ENCODE peak calls at places on chromosomes 1 and 21, in six cellular contexts. One of them, this sample, is unnamed.

GRCh38 chr1:150477320-150477719 is 9.9 kb upstream of the TARS2 start:
- DNase-seq in K562: no peak
- DNase-seq in body of pancreas: no peak
- DNase-seq in aorta: no peak
- DNase-seq in ascending aorta: no peak
- DNase-seq in breast epithelium: no peak
- DNase-seq in this sample: no peak

GRCh38 chr1:30779294-30780071 is 21.9 kb upstream of the LAPTM5 start:
- DNase-seq in K562: peak; percentile 97
- DNase-seq in body of pancreas: peak; percentile 81
- DNase-seq in aorta: peak; percentile 97
- DNase-seq in ascending aorta: peak; percentile 72
- DNase-seq in breast epithelium: peak; percentile 83
- DNase-seq in this sample: peak; percentile 88

GRCh38 chr1:201460783-201461182 is 8.2 kb downstream of the PHLDA3 start:
- DNase-seq in K562: no peak
- DNase-seq in body of pancreas: no peak
- DNase-seq in aorta: no peak
- DNase-seq in ascending aorta: no peak
- DNase-seq in breast epithelium: no peak
- DNase-seq in this sample: no peak

GRCh38 chr1:224435318-224435763 is 744 bp upstream of the WDR26 start:
- DNase-seq in K562: peak; percentile 76
- DNase-seq in body of pancreas: peak; percentile 13
- DNase-seq in aorta: no peak
- DNase-seq in ascending aorta: no peak
- DNase-seq in breast epithelium: no peak
- DNase-seq in this sample: no peak

GRCh38 chr1:233183226-233184020 is 112.1 kb downstream of the PCNX2 start:
- DNase-seq in K562: no peak
- DNase-seq in body of pancreas: no peak
- DNase-seq in aorta: no peak
- DNase-seq in ascending aorta: no peak
- DNase-seq in breast epithelium: no peak
- DNase-seq in this sample: no peak

GRCh38 chr21:40793057-40793456 is 53.9 kb downstream of the DSCAM start:
- DNase-seq in K562: no peak
- DNase-seq in body of pancreas: no peak
- DNase-seq in aorta: no peak
- DNase-seq in ascending aorta: no peak
- DNase-seq in breast epithelium: no peak
- DNase-seq in this sample: no peak

GRCh38 chr1:188089461-188089860 is 1260.7 kb downstream of the PLA2G4A start:
- DNase-seq in K562: no peak
- DNase-seq in body of pancreas: no peak
- DNase-seq in aorta: no peak
- DNase-seq in ascending aorta: no peak
- DNase-seq in breast epithelium: no peak
- DNase-seq in this sample: no peak

GRCh38 chr1:153346067-153346723 is 2.4 kb downstream of the PGLYRP4 start:
- DNase-seq in K562: no peak
- DNase-seq in body of pancreas: no peak
- DNase-seq in aorta: no peak
- DNase-seq in ascending aorta: no peak
- DNase-seq in breast epithelium: no peak
- DNase-seq in this sample: no peak

GRCh38 chr1:91582431-91582921 is 81.8 kb downstream of the CDC7 start:
- DNase-seq in K562: no peak
- DNase-seq in body of pancreas: no peak
- DNase-seq in aorta: no peak
- DNase-seq in ascending aorta: no peak
- DNase-seq in breast epithelium: no peak
- DNase-seq in this sample: no peak

GRCh38 chr1:210352575-210352974 is 23.9 kb downstream of the HHAT start:
- DNase-seq in K562: no peak
- DNase-seq in body of pancreas: no peak
- DNase-seq in aorta: no peak
- DNase-seq in ascending aorta: no peak
- DNase-seq in breast epithelium: no peak
- DNase-seq in this sample: no peak

GRCh38 chr1:36876990-36877389 is 157.3 kb downstream of the GRIK3 start:
- DNase-seq in K562: no peak
- DNase-seq in body of pancreas: no peak
- DNase-seq in aorta: no peak
- DNase-seq in ascending aorta: no peak
- DNase-seq in breast epithelium: no peak
- DNase-seq in this sample: no peak

GRCh38 chr1:182611787-182612186 is 7.6 kb upstream of the RGS16 start:
- DNase-seq in K562: no peak
- DNase-seq in body of pancreas: peak; percentile 41
- DNase-seq in aorta: no peak
- DNase-seq in ascending aorta: no peak
- DNase-seq in breast epithelium: no peak
- DNase-seq in this sample: peak; percentile 59

DNA sequence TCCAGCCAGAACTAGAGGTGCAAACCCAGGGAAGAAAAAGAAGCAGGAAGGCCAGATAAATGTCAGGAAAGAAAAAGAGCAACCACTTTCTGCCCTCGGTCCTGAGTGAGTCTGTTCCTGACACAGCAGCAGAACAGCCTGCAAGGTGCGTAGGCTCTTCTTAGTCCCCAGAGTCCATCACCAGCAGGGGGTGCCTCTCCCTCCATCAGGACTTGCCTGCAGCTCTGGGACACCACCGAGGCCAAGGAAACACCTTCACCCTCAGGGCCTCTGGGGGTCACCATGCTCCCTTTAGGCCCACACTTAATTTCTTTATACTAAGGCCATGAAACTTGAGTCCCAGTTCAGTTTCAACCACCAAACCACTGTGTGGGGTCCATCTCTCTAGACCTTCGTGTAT is 43.7 kb upstream of the NFASC start:
- DNase-seq in K562: peak; percentile 65
- DNase-seq in body of pancreas: no peak
- DNase-seq in aorta: no peak
- DNase-seq in ascending aorta: no peak
- DNase-seq in breast epithelium: no peak
- DNase-seq in this sample: no peak
- H3K4me1 ChIP-seq in K562: peaks cover 8% of the 10 kb centered on the region
- H3K4me1 ChIP-seq in body of pancreas: peaks cover 5% of the 10 kb centered on the region
- H3K4me1 ChIP-seq in aorta: peaks cover under 1% of the 10 kb centered on the region
- H3K4me1 ChIP-seq in ascending aorta: no peaks in the 10 kb centered on the region
- H3K4me1 ChIP-seq in breast epithelium: no peaks in the 10 kb centered on the region
- H3K4me1 ChIP-seq in this sample: peaks cover 4% of the 10 kb centered on the region

DNA sequence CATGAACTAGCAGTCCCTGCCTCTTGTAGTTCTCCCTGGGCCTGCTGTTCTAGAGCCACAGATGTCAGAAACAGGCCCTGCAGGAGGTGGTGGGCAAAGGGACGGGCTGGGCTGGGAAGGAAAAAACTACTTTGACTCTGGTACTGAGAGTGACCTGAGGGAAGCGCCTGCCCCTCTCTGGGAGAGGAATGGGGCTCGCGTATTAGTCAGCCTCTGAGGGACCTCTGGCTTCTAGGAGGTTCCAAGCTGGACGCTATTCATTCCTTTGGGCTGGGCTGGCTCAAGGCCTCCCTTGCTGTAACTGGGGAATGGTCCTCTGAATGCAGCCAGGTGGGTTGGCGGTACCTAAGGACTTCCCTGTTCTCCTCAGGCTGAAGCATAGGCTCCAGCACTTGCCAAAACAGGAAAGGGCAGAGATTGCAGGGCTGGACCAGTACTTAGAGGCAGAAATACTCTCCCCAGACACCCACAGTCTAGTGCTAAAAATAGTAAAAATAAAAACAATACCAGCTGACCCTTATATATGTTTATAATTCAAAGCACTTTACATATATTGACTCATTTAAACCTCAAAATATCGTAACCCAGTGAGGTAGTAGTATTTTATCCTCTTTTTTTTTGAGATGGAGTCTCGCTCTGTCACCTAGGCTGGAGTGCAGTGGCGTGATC is 7.1 kb downstream of the POMGNT1 start:
- DNase-seq in K562: no peak
- DNase-seq in body of pancreas: no peak
- DNase-seq in aorta: peak; percentile 45
- DNase-seq in ascending aorta: no peak
- DNase-seq in breast epithelium: no peak
- DNase-seq in this sample: no peak
- H3K27ac ChIP-seq in K562: no peak overlapping the region
- H3K27ac ChIP-seq in body of pancreas: no peak overlapping the region
- H3K27ac ChIP-seq in aorta: no peak overlapping the region
- H3K27ac ChIP-seq in ascending aorta: peak overlapping the region; percentile 18
- H3K27ac ChIP-seq in breast epithelium: peak overlapping the region; percentile 25
- H3K27ac ChIP-seq in this sample: no peak overlapping the region

GRCh38 chr1:75126611-75127101 is 7.5 kb upstream of the LHX8 start:
- DNase-seq in K562: no peak
- DNase-seq in body of pancreas: no peak
- DNase-seq in aorta: no peak
- DNase-seq in ascending aorta: no peak
- DNase-seq in breast epithelium: no peak
- DNase-seq in this sample: no peak
- H3K27me3 ChIP-seq in K562: peaks cover 40% of the 10 kb centered on the region
- H3K27me3 ChIP-seq in body of pancreas: no peaks in the 10 kb centered on the region
- H3K27me3 ChIP-seq in aorta: no peaks in the 10 kb centered on the region
- H3K27me3 ChIP-seq in ascending aorta: peaks cover 13% of the 10 kb centered on the region
- H3K27me3 ChIP-seq in breast epithelium: peaks cover 75% of the 10 kb centered on the region
- H3K27me3 ChIP-seq in this sample: peaks cover 22% of the 10 kb centered on the region

GRCh38 chr21:14942801-14943490 is 121.9 kb downstream of the NRIP1 start:
- DNase-seq in K562: no peak
- DNase-seq in body of pancreas: no peak
- DNase-seq in aorta: no peak
- DNase-seq in ascending aorta: no peak
- DNase-seq in breast epithelium: no peak
- DNase-seq in this sample: no peak
- H3K4me1 ChIP-seq in K562: no peaks in the 10 kb centered on the region
- H3K4me1 ChIP-seq in body of pancreas: no peaks in the 10 kb centered on the region
- H3K4me1 ChIP-seq in aorta: no peaks in the 10 kb centered on the region
- H3K4me1 ChIP-seq in ascending aorta: no peaks in the 10 kb centered on the region
- H3K4me1 ChIP-seq in breast epithelium: no peaks in the 10 kb centered on the region
- H3K4me1 ChIP-seq in this sample: no peaks in the 10 kb centered on the region

DNA sequence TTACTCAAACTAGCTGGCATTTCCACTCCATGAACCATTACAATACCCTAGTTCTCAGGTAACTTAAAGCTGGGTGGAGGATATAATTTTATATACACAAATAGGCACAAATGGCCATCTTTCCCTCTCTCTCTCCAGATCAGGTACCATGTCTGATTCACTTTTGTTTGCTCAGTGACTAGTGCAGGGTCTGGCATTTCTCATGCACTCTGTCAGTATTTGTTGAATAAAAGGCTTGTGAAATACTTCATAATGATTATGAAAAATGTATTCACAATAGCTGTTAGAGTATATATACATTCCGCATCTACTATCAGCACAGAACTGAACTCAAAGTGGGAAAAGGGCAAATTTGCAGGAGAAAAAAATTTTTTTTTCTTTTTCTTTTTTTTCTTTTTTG is 510.2 kb upstream of the USP24 start:
- DNase-seq in K562: no peak
- DNase-seq in body of pancreas: no peak
- DNase-seq in aorta: no peak
- DNase-seq in ascending aorta: no peak
- DNase-seq in breast epithelium: no peak
- DNase-seq in this sample: no peak
- H3K27ac ChIP-seq in K562: no peak overlapping the region
- H3K27ac ChIP-seq in body of pancreas: no peak overlapping the region
- H3K27ac ChIP-seq in aorta: no peak overlapping the region
- H3K27ac ChIP-seq in ascending aorta: no peak overlapping the region
- H3K27ac ChIP-seq in breast epithelium: no peak overlapping the region
- H3K27ac ChIP-seq in this sample: no peak overlapping the region

GRCh38 chr1:204987689-204988088 is 55.3 kb upstream of the CNTN2 start:
- DNase-seq in K562: no peak
- DNase-seq in body of pancreas: no peak
- DNase-seq in aorta: no peak
- DNase-seq in ascending aorta: no peak
- DNase-seq in breast epithelium: no peak
- DNase-seq in this sample: no peak
- H3K27me3 ChIP-seq in K562: peaks cover 44% of the 10 kb centered on the region
- H3K27me3 ChIP-seq in body of pancreas: no peaks in the 10 kb centered on the region
- H3K27me3 ChIP-seq in aorta: no peaks in the 10 kb centered on the region
- H3K27me3 ChIP-seq in ascending aorta: no peaks in the 10 kb centered on the region
- H3K27me3 ChIP-seq in breast epithelium: no peaks in the 10 kb centered on the region
- H3K27me3 ChIP-seq in this sample: no peaks in the 10 kb centered on the region

GRCh38 chr1:40383095-40383487 is 9.6 kb downstream of the SMAP2 start:
- DNase-seq in K562: peak; percentile 78
- DNase-seq in body of pancreas: no peak
- DNase-seq in aorta: no peak
- DNase-seq in ascending aorta: no peak
- DNase-seq in breast epithelium: no peak
- DNase-seq in this sample: no peak
- H3K4me1 ChIP-seq in K562: peaks cover 41% of the 10 kb centered on the region
- H3K4me1 ChIP-seq in body of pancreas: peaks cover 85% of the 10 kb centered on the region
- H3K4me1 ChIP-seq in aorta: no peaks in the 10 kb centered on the region
- H3K4me1 ChIP-seq in ascending aorta: no peaks in the 10 kb centered on the region
- H3K4me1 ChIP-seq in breast epithelium: no peaks in the 10 kb centered on the region
- H3K4me1 ChIP-seq in this sample: peaks cover 31% of the 10 kb centered on the region

This sample was measured in upper lobe of left lung.